ENCODE peak calls at places on chromosomes 13 and 19, in eight cellular contexts. U, Z, L, M, S, P, A and H are unnamed samples.

GRCh38 chr13:22050951-22051563 is 380.2 kb downstream of the FGF9 start:
- DNase-seq in A (no peak), M (no peak), Z (no peak), S (no peak), L (no peak), P (no peak), U (no peak), H (no peak)

GRCh38 chr13:63773476-63773875 is 2357.8 kb upstream of the PCDH20 start:
- DNase-seq in U (no peak), M (no peak), L (no peak), A (no peak), P (no peak), Z (no peak), S (no peak), H (no peak)

GRCh38 chr19:34976611-34977010 is 12.6 kb upstream of the ZNF792 start:
- DNase-seq in M (no peak), P (no peak), U (no peak), S (no peak), Z (no peak), L (no peak), A (no peak), H (no peak)

GRCh38 chr19:3096267-3096901 is 2.2 kb downstream of the GNA11 start:
- DNase-seq in L (peak), P (no peak), S (no peak), A (peak), U (no peak), Z (no peak), M (no peak), H (no peak)

GRCh38 chr19:39139305-39140194 is 14.0 kb downstream of the PAK4 start:
- DNase-seq in Z (no peak), L (peak), U (no peak), S (peak), P (no peak), A (no peak), M (peak), H (no peak)

GRCh38 chr19:45249261-45250033 is 1.6 kb upstream of the MARK4 start:
- DNase-seq in M (no peak), P (no peak), L (no peak), Z (no peak), S (no peak), U (no peak), A (no peak), H (no peak)

GRCh38 chr19:55157064-55157908 is at the start of gene TNNI3:
- DNase-seq in Z (no peak), S (no peak), U (no peak), M (no peak), A (no peak), L (no peak), P (no peak), H (no peak)

GRCh38 chr19:7257148-7258041 is 36.8 kb downstream of the INSR start:
- DNase-seq in L (peak), M (no peak), S (peak), Z (no peak), U (no peak), P (no peak), A (peak), H (no peak)

GRCh38 chr19:30924670-30925069 is 424.6 kb downstream of the TSHZ3 start:
- DNase-seq in U (no peak), M (no peak), Z (no peak), A (no peak), S (no peak), P (no peak), L (no peak), H (no peak)

GRCh38 chr13:21917046-21918010 is 246.5 kb downstream of the FGF9 start:
- DNase-seq in P (no peak), U (no peak), Z (no peak), L (no peak), M (no peak), S (no peak), A (no peak), H (no peak)

GRCh38 chr19:15291666-15292065 is 40.7 kb downstream of the BRD4 start:
- DNase-seq in Z (no peak), U (no peak), P (no peak), L (no peak), M (no peak), A (no peak), S (no peak), H (no peak)

GRCh38 chr19:15292140-15292539 is 40.2 kb downstream of the BRD4 start:
- DNase-seq in U (no peak), S (no peak), P (no peak), Z (no peak), M (no peak), L (no peak), A (peak), H (no peak)

GRCh38 chr19:15290149-15290548 is 42.2 kb downstream of the BRD4 start:
- DNase-seq in M (no peak), L (no peak), Z (no peak), S (no peak), A (no peak), U (no peak), P (no peak), H (no peak)

GRCh38 chr19:15289673-15290072 is 42.7 kb downstream of the BRD4 start:
- DNase-seq in M (no peak), Z (no peak), A (peak), U (no peak), S (no peak), L (no peak), P (no peak), H (no peak)

GRCh38 chr19:15291089-15291488 is 41.2 kb downstream of the BRD4 start:
- DNase-seq in P (no peak), L (no peak), Z (no peak), M (no peak), A (peak), U (no peak), S (no peak), H (no peak)
- TF ChIP-seq CTCF in P (no peak), L (no peak), Z (no peak), M (no peak), A (no peak), U (no peak), S (no peak), H (no peak)

GRCh38 chr19:49361438-49362047 is 673 bp downstream of the TEAD2 start:
- DNase-seq in S (peak), L (peak), P (peak), A (peak), M (peak), U (peak), Z (peak), H (peak)

GRCh38 chr19:49362926-49363264 is 679 bp upstream of the TEAD2 start:
- DNase-seq in P (no peak), A (no peak), U (no peak), Z (peak), S (peak), L (no peak), M (peak), H (peak)

GRCh38 chr19:49364083-49364687 is 508 bp downstream of the DKKL1 start:
- DNase-seq in L (no peak), U (no peak), A (no peak), P (no peak), Z (no peak), M (peak), S (no peak), H (peak)

GRCh38 chr19:49362048-49362925 is at the start of gene TEAD2:
- DNase-seq in A (peak), L (peak), P (no peak), U (no peak), Z (peak), S (peak), M (peak), H (peak)

GRCh38 chr19:49363265-49364082 is at the start of gene DKKL1:
- DNase-seq in Z (peak), A (peak), U (peak), P (peak), S (peak), M (peak), L (peak), H (peak)
- TF ChIP-seq CTCF in Z (peak), A (no peak), U (peak), P (peak), S (peak), M (no peak), L (no peak), H (no peak)

GRCh38 chr13:103515410-103515809 is 449.2 kb upstream of the SLC10A2 start:
- DNase-seq in U (no peak), A (no peak), P (no peak), Z (no peak), L (no peak), S (no peak), M (no peak), H (no peak)

GRCh38 chr13:103514188-103514587 is 448.0 kb upstream of the SLC10A2 start:
- DNase-seq in P (no peak), A (no peak), Z (no peak), L (no peak), M (no peak), S (no peak), U (no peak), H (no peak)

GRCh38 chr13:103510007-103510406 is 443.8 kb upstream of the SLC10A2 start:
- DNase-seq in M (peak), L (no peak), U (no peak), S (no peak), Z (no peak), P (no peak), A (no peak), H (no peak)
- TF ChIP-seq CTCF in M (peak), L (peak), U (no peak), S (no peak), Z (no peak), P (no peak), A (no peak), H (no peak)

GRCh38 chr19:40927567-40927966 is 45.5 kb upstream of the CYP2A7 start:
- DNase-seq in S (no peak), A (no peak), P (no peak), L (no peak), M (no peak), Z (no peak), U (no peak), H (no peak)

GRCh38 chr19:40932008-40932959 is 50.3 kb upstream of the CYP2A7 start:
- DNase-seq in U (no peak), S (no peak), M (no peak), L (no peak), A (no peak), Z (no peak), P (no peak), H (no peak)

GRCh38 chr19:40936755-40937154 is 54.3 kb upstream of the CYP2B6 start:
- DNase-seq in S (no peak), A (no peak), Z (no peak), P (no peak), L (no peak), U (no peak), M (no peak), H (no peak)

GRCh38 chr19:40928859-40929258 is 46.8 kb upstream of the CYP2A7 start:
- DNase-seq in A (no peak), Z (no peak), M (no peak), S (peak), P (no peak), L (peak), U (no peak), H (no peak)

GRCh38 chr19:40933025-40933424 is 51.0 kb upstream of the CYP2A7 start:
- DNase-seq in M (peak), P (no peak), U (no peak), S (peak), Z (no peak), A (no peak), L (no peak), H (no peak)
- TF ChIP-seq CTCF in M (no peak), P (no peak), U (no peak), S (peak), Z (no peak), A (no peak), L (no peak), H (no peak)